ENCODE peak calls at places on chromosomes 7 and 10, in six cellular contexts. F, D, W, O, M and Y are unnamed samples.

GRCh38 chr7:43926193-43927043 is at the start of gene UBE2D4:
- DNase-seq in F (peak; percentile 65), D (peak; percentile 95), W (no peak), O (peak; percentile 88), M (peak; percentile 88), Y (peak; percentile 84)

GRCh38 chr7:87216701-87217508 is 2.6 kb downstream of the TMEM243 start:
- DNase-seq in F (no peak), D (peak; percentile 53), W (no peak), O (no peak), M (peak; percentile 72), Y (no peak)

GRCh38 chr10:13877154-13877909 is 290.6 kb downstream of the PRPF18 start:
- DNase-seq in F (no peak), D (no peak), W (no peak), O (peak; percentile 74), M (no peak), Y (no peak)

GRCh38 chr10:34473174-34474059 is 341.7 kb downstream of the PARD3 start:
- DNase-seq in F (no peak), D (no peak), W (no peak), O (no peak), M (no peak), Y (no peak)

GRCh38 chr7:28301148-28301641 is 111.1 kb upstream of the CREB5 start:
- DNase-seq in F (no peak), D (no peak), W (no peak), O (no peak), M (no peak), Y (peak; percentile 38)

GRCh38 chr7:142583424-142583823 is 165.8 kb upstream of the PRSS1 start:
- DNase-seq in F (no peak), D (peak; percentile 48), W (no peak), O (no peak), M (no peak), Y (peak; percentile 90)

GRCh38 chr10:131111474-131112080 is 199.9 kb downstream of the TCERG1L start:
- DNase-seq in F (no peak), D (no peak), W (no peak), O (no peak), M (no peak), Y (no peak)

GRCh38 chr7:13524076-13524475 is 465.4 kb downstream of the ETV1 start:
- DNase-seq in F (no peak), D (no peak), W (no peak), O (no peak), M (no peak), Y (no peak)

GRCh38 chr7:29565982-29566746 is 2.5 kb downstream of the PRR15 start:
- DNase-seq in F (peak; percentile 24), D (no peak), W (no peak), O (no peak), M (no peak), Y (no peak)

GRCh38 chr7:1464694-1465093 is 5.4 kb upstream of the MICALL2 start:
- DNase-seq in F (no peak), D (no peak), W (no peak), O (no peak), M (no peak), Y (no peak)

GRCh38 chr7:75621124-75621523 is 117.6 kb downstream of the HIP1 start:
- DNase-seq in F (no peak), D (no peak), W (no peak), O (no peak), M (no peak), Y (no peak)

GRCh38 chr10:112490543-112490942 is 43.5 kb downstream of the VTI1A start:
- DNase-seq in F (no peak), D (no peak), W (no peak), O (peak; percentile 24), M (no peak), Y (peak; percentile 9)

GRCh38 chr7:28855538-28856217 is 102.5 kb downstream of the TRIL start:
- DNase-seq in F (no peak), D (no peak), W (peak; percentile 69), O (no peak), M (no peak), Y (peak; percentile 99)

GRCh38 chr7:42982604-42983115 is 50.5 kb downstream of the MRPL32 start:
- DNase-seq in F (no peak), D (no peak), W (no peak), O (no peak), M (no peak), Y (peak; percentile 62)

GRCh38 chr10:108911814-108912541 is 1011.3 kb downstream of the XPNPEP1 start:
- DNase-seq in F (peak; percentile 78), D (no peak), W (no peak), O (peak; percentile 38), M (no peak), Y (peak; percentile 82)

GRCh38 chr10:60042959-60043358 is 136.6 kb upstream of the CCDC6 start:
- DNase-seq in F (no peak), D (no peak), W (no peak), O (no peak), M (no peak), Y (no peak)